ENCODE peak calls at places on chromosomes 13 and 19, in eight cellular contexts. Q is RWPE1, I is A549, Z is nephron progenitor cell, F is cardiac muscle cell, U is uterus, E is colonic mucosa, D is activated B cell treated with CpG ODN at 0.5 μM for 24 hours. X is an unnamed sample.

GRCh38 chr19:7913652-7914051 is 978 bp upstream of the TGFBR3L start:
- DNase-seq in Q (no peak), I (no peak), Z (no peak), F (no peak), U (no peak), E (no peak), D (no peak), X (no peak)

GRCh38 chr19:39106201-39106600 is 19.4 kb upstream of the PAK4 start:
- DNase-seq in Q (no peak), I (no peak), Z (no peak), F (no peak), U (no peak), E (no peak), D (no peak), X (no peak)

GRCh38 chr19:33040994-33041827 is 23.5 kb downstream of the RHPN2 start:
- DNase-seq in Q (peak; percentile 70), I (peak; percentile 100), Z (no peak), F (no peak), U (no peak), E (peak; percentile 83), D (no peak), X (no peak)

GRCh38 chr13:98450495-98451167 is 126.3 kb downstream of the STK24 start:
- DNase-seq in Q (no peak), I (no peak), Z (no peak), F (peak; percentile 38), U (no peak), E (no peak), D (no peak), X (no peak)

GRCh38 chr13:40316301-40316700 is 350.1 kb downstream of the FOXO1 start:
- DNase-seq in Q (no peak), I (no peak), Z (no peak), F (no peak), U (no peak), E (no peak), D (no peak), X (no peak)

GRCh38 chr13:37143901-37144300 is 38.4 kb upstream of the CSNK1A1L start:
- DNase-seq in Q (no peak), I (no peak), Z (no peak), F (no peak), U (no peak), E (no peak), D (no peak), X (no peak)

GRCh38 chr19:58305932-58306323 is 751 bp downstream of the ERVK3-1 start:
- DNase-seq in Q (no peak), I (no peak), Z (no peak), F (no peak), U (no peak), E (peak; percentile 21), D (no peak), X (no peak)

GRCh38 chr13:109509154-109509905 is 277.1 kb downstream of the IRS2 start:
- DNase-seq in Q (peak; percentile 30), I (no peak), Z (no peak), F (no peak), U (no peak), E (no peak), D (no peak), X (no peak)

GRCh38 chr13:33787051-33787591 is 30.8 kb upstream of the RFC3 start:
- DNase-seq in Q (no peak), I (no peak), Z (no peak), F (no peak), U (no peak), E (no peak), D (no peak), X (no peak)

GRCh38 chr13:23467048-23467931 is 33.8 kb upstream of the SACS start:
- DNase-seq in Q (no peak), I (no peak), Z (no peak), F (peak; percentile 30), U (no peak), E (no peak), D (no peak), X (peak; percentile 62)

GRCh38 chr13:47480121-47480520 is 521.0 kb downstream of the SUCLA2 start:
- DNase-seq in Q (peak; percentile 43), I (no peak), Z (no peak), F (no peak), U (no peak), E (no peak), D (no peak), X (no peak)

GRCh38 chr13:64993514-64994164 is 2236.5 kb downstream of the PCDH9 start:
- DNase-seq in Q (no peak), I (no peak), Z (no peak), F (no peak), U (no peak), E (no peak), D (no peak), X (no peak)

GRCh38 chr19:31908486-31909255 is 436.7 kb upstream of the ZNF507 start:
- DNase-seq in Q (no peak), I (no peak), Z (no peak), F (no peak), U (no peak), E (no peak), D (no peak), X (no peak)

GRCh38 chr19:43265664-43266025 is 3.7 kb downstream of the PSG9 start:
- DNase-seq in Q (no peak), I (no peak), Z (no peak), F (no peak), U (no peak), E (no peak), D (no peak), X (no peak)

GRCh38 chr13:28449826-28450773 is 44.8 kb downstream of the FLT1 start:
- DNase-seq in Q (no peak), I (no peak), Z (peak; percentile 5), F (no peak), U (no peak), E (no peak), D (no peak), X (no peak)

DNA sequence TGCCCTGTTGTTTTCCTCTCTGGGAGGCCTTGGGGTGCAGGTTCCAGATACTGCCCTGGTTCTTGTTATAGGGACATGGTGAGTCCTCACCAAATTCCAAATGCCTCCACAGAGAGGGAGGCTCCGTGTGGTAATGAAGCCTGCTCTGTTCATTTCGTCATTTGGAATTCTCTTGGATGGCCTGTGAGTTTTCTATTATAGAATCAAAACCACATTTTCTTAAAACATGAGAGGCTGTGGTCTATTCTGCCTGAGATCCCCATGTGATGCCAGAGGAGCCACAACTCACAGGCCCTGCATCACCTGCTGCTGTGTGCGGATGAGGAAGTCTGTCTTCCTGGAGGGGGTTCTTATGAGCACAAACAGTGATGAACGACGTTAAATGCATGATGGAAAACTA is 264.4 kb downstream of the UQCRFS1 start:
- DNase-seq in Q (no peak), I (no peak), Z (no peak), F (no peak), U (no peak), E (no peak), D (no peak), X (no peak)
- TF ChIP-seq CTCF in Q (no peak), I (no peak), Z (no peak), F (no peak), U (no peak), E (no peak), D (no peak), X (no peak)

DNA sequence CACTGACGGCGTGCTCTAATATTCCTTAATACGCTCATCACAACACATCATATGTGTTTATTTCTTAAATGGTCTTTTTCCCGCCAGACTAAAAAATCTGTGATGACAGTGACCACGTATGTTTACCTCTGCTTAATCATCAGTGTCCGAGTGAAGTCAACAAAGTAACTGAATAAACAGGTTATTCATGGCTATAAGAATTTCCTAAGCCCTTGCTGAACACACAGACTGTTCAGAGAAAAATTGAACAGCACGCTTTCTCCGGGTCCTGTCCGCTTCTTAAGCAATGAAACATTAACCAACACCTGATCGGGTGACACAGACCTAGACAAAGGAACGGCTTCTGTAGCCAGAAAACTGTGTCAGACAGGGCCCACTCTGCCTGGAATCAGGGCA is 14.3 kb downstream of the SAFB2 start:
- DNase-seq in Q (no peak), I (no peak), Z (no peak), F (no peak), U (no peak), E (no peak), D (no peak), X (no peak)
- TF ChIP-seq CTCF in Q (no peak), I (no peak), Z (no peak), F (no peak), U (no peak), E (no peak), D (no peak), X (no peak)

GRCh38 chr19:11154683-11155047 is 917 bp downstream of the SPC24 start:
- DNase-seq in Q (no peak), I (no peak), Z (no peak), F (no peak), U (no peak), E (no peak), D (no peak), X (no peak)

GRCh38 chr19:11159598-11160001 is 4.0 kb upstream of the SPC24 start:
- DNase-seq in Q (no peak), I (no peak), Z (no peak), F (no peak), U (peak; percentile 76), E (no peak), D (no peak), X (no peak)

GRCh38 chr19:11151181-11151580 is 4.4 kb downstream of the SPC24 start:
- DNase-seq in Q (no peak), I (no peak), Z (no peak), F (no peak), U (no peak), E (no peak), D (no peak), X (no peak)

GRCh38 chr19:11152318-11153062 is 3.1 kb downstream of the SPC24 start:
- DNase-seq in Q (peak; percentile 35), I (peak; percentile 63), Z (no peak), F (no peak), U (peak; percentile 87), E (peak; percentile 73), D (no peak), X (no peak)

GRCh38 chr19:11155373-11156120 is at the start of gene SPC24:
- DNase-seq in Q (peak; percentile 100), I (peak; percentile 97), Z (peak; percentile 92), F (peak; percentile 98), U (peak; percentile 94), E (peak; percentile 96), D (peak; percentile 78), X (peak; percentile 95)
- TF ChIP-seq CTCF in Q (no peak), I (no peak), Z (no peak), F (no peak), U (no peak), E (no peak), D (no peak), X (no peak)

GRCh38 chr19:49573009-49573408 is 7.3 kb downstream of the NOSIP start:
- DNase-seq in Q (no peak), I (no peak), Z (no peak), F (no peak), U (no peak), E (no peak), D (no peak), X (no peak)

GRCh38 chr19:49567722-49568454 is 12.5 kb downstream of the NOSIP start:
- DNase-seq in Q (no peak), I (no peak), Z (no peak), F (no peak), U (no peak), E (peak; percentile 80), D (no peak), X (no peak)

GRCh38 chr19:49573451-49573850 is 6.9 kb downstream of the NOSIP start:
- DNase-seq in Q (no peak), I (no peak), Z (no peak), F (no peak), U (no peak), E (no peak), D (no peak), X (no peak)

GRCh38 chr19:49570997-49571676 is 9.2 kb downstream of the NOSIP start:
- DNase-seq in Q (no peak), I (peak; percentile 54), Z (no peak), F (peak; percentile 57), U (no peak), E (peak; percentile 73), D (no peak), X (peak; percentile 47)

GRCh38 chr19:49570138-49570856 is 10.1 kb downstream of the NOSIP start:
- DNase-seq in Q (peak; percentile 86), I (peak; percentile 92), Z (peak; percentile 60), F (peak; percentile 91), U (peak; percentile 43), E (peak; percentile 85), D (no peak), X (no peak)
- TF ChIP-seq CTCF in Q (peak; percentile 95), I (peak; percentile 100), Z (peak; percentile 100), F (peak; percentile 99), U (peak; percentile 96), E (peak; percentile 99), D (peak; percentile 98), X (peak; percentile 98)